ENCODE peak calls at places on chromosomes 2 and 18, in six cellular contexts. M, C, O, E, W and R are unnamed samples.

GRCh38 chr2:71545572-71546274 is 92.4 kb downstream of the DYSF start:
- DNase-seq in E (peak; percentile 82), O (peak; percentile 64), W (no peak), M (peak; percentile 55), C (peak; percentile 63), R (peak; percentile 78)

GRCh38 chr2:167715932-167716331 is 531.5 kb downstream of the STK39 start:
- DNase-seq in M (no peak), C (no peak), W (no peak), E (no peak), O (no peak), R (no peak)

GRCh38 chr2:168849610-168850009 is 40.6 kb downstream of the SPC25 start:
- DNase-seq in E (peak; percentile 32), C (peak; percentile 47), O (peak; percentile 73), W (no peak), M (peak; percentile 16), R (peak; percentile 55)

GRCh38 chr2:220555961-220556360 is 928.5 kb downstream of the SLC4A3 start:
- DNase-seq in M (peak; percentile 36), W (no peak), E (no peak), C (no peak), O (no peak), R (peak; percentile 10)

GRCh38 chr18:37674570-37674969 is 109.0 kb upstream of the CELF4 start:
- DNase-seq in M (no peak), E (no peak), O (no peak), C (no peak), W (no peak), R (no peak)

GRCh38 chr2:150621800-150622199 is 134.3 kb upstream of the RND3 start:
- DNase-seq in O (no peak), M (peak; percentile 92), C (no peak), E (no peak), W (no peak), R (peak; percentile 49)

GRCh38 chr2:17804358-17804757 is 11.9 kb upstream of the MSGN1 start:
- DNase-seq in E (no peak), W (no peak), O (no peak), C (no peak), M (no peak), R (no peak)

GRCh38 chr2:190417045-190417842 is 9.1 kb downstream of the MFSD6 start:
- DNase-seq in W (no peak), O (peak; percentile 18), M (no peak), C (no peak), E (no peak), R (no peak)

GRCh38 chr18:5851998-5852397 is 43.3 kb downstream of the TMEM200C start:
- DNase-seq in C (no peak), O (no peak), M (no peak), W (no peak), E (no peak), R (no peak)

GRCh38 chr2:71609441-71609840 is 156.1 kb downstream of the DYSF start:
- DNase-seq in C (no peak), O (no peak), E (no peak), W (no peak), M (no peak), R (no peak)

GRCh38 chr2:16394072-16394985 is 271.3 kb downstream of the CYRIA start:
- DNase-seq in M (no peak), E (peak; percentile 62), C (no peak), O (peak; percentile 39), W (no peak), R (no peak)

GRCh38 chr2:233287871-233288270 is 19.7 kb upstream of the SAG start:
- DNase-seq in W (no peak), C (no peak), E (no peak), O (no peak), M (no peak), R (no peak)

GRCh38 chr2:219073413-219074129 is 12.8 kb upstream of the IHH start:
- DNase-seq in C (peak; percentile 27), M (peak; percentile 72), W (no peak), E (peak; percentile 68), O (peak; percentile 80), R (peak; percentile 26)

GRCh38 chr2:72144412-72144745 is 3.3 kb downstream of the CYP26B1 start:
- DNase-seq in M (no peak), C (no peak), W (no peak), O (no peak), E (no peak), R (no peak)

GRCh38 chr2:33521791-33522281 is 45.4 kb downstream of the RASGRP3 start:
- DNase-seq in M (no peak), C (no peak), W (no peak), O (no peak), E (no peak), R (no peak)

GRCh38 chr2:241540766-241541561 is 17.6 kb upstream of the BOK start:
- DNase-seq in C (peak; percentile 98), O (no peak), E (peak; percentile 90), W (no peak), M (no peak), R (peak; percentile 50)

GRCh38 chr2:239256297-239256696 is 144.5 kb downstream of the HDAC4 start:
- DNase-seq in C (no peak), O (no peak), W (no peak), E (no peak), M (no peak), R (no peak)

GRCh38 chr2:209471037-209471436 is 47.2 kb downstream of the MAP2 start:
- DNase-seq in C (no peak), E (no peak), W (no peak), O (no peak), M (peak; percentile 55), R (no peak)

GRCh38 chr2:207394812-207395534 is 134.8 kb upstream of the CREB1 start:
- DNase-seq in O (no peak), W (no peak), M (peak; percentile 99), C (peak; percentile 49), E (no peak), R (peak; percentile 94)

GRCh38 chr18:67406678-67407077 is 109.8 kb downstream of the DSEL start:
- DNase-seq in E (no peak), O (no peak), W (no peak), C (no peak), M (no peak), R (no peak)

GRCh38 chr2:238974510-238975166 is 126.8 kb downstream of the TWIST2 start:
- DNase-seq in M (peak; percentile 92), O (no peak), C (no peak), E (no peak), W (no peak), R (peak; percentile 40)

GRCh38 chr2:96329416-96329815 is 4.3 kb downstream of the ITPRIPL1 start:
- DNase-seq in E (no peak), M (peak; percentile 48), O (peak; percentile 34), W (no peak), C (no peak), R (no peak)

GRCh38 chr2:44956841-44957240 is 15.3 kb downstream of the SIX3 start:
- DNase-seq in W (no peak), O (no peak), M (no peak), C (no peak), E (no peak), R (no peak)

GRCh38 chr2:37645363-37645762 is 26.1 kb downstream of the CDC42EP3 start:
- DNase-seq in E (no peak), W (no peak), O (no peak), M (peak; percentile 72), C (no peak), R (peak; percentile 30)

GRCh38 chr2:161090401-161090800 is 69.8 kb upstream of the TANK start:
- DNase-seq in O (no peak), M (peak; percentile 12), W (no peak), C (no peak), E (no peak), R (no peak)

DNA sequence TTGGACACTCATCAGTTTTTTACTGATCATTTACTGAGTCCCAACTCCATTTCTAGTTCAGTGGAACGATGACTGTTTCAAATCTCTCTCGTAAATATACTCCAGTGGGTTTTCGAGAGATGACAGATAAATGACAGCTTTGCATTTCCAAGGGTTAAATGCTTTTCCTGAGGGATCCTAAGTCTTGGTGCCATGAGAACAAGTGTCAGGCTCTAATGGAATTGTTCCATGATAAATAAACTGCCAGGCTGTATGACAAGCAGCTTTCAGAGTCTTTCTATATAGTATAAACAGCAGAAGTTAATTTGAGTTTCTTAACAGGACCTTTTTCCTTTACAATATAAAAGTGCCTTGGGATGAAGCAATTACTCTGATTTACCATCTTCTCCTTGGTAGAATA is 124.1 kb downstream of the AFF3 start:
- DNase-seq in M (no peak), W (no peak), C (no peak), E (no peak), O (no peak), R (no peak)
- TF ChIP-seq SMC3 in M (no peak), W (no peak), C (no peak), E (no peak), O (no peak), R (no peak)

GRCh38 chr2:132830321-132830720 is 160.3 kb upstream of the LYPD1 start:
- DNase-seq in O (no peak), C (no peak), W (no peak), E (no peak), M (no peak), R (no peak)
- TF ChIP-seq SMC3 in O (no peak), C (no peak), W (no peak), E (no peak), M (no peak), R (no peak)

DNA sequence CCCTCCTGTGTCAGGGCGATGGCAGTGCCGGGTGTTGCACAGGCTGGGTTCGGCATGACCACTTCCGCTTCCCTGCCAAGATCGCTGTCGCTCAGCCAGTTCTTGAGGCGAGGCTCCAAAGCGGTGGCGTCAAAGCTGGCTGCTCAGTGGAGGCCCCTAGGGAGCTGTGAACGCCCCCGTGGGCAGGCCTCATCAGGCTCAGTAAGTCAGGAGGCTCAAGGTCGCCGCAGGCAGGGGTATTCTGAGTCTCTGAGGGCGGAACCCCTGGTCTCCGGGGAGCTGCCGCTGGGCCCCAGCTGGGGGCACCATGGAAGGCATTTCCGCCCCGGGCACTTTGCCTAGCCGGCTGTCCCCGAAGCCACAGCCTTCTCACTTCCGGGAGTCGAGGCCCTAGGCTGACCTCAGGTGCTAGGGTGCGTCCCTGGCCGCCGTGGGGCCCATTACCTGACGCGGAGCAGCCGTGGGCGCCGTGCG is 210.4 kb downstream of the SOCS6 start:
- DNase-seq in E (no peak), C (no peak), O (no peak), M (no peak), W (no peak), R (no peak)
- TF ChIP-seq SMC3 in E (no peak), C (no peak), O (no peak), M (no peak), W (no peak), R (no peak)

DNA sequence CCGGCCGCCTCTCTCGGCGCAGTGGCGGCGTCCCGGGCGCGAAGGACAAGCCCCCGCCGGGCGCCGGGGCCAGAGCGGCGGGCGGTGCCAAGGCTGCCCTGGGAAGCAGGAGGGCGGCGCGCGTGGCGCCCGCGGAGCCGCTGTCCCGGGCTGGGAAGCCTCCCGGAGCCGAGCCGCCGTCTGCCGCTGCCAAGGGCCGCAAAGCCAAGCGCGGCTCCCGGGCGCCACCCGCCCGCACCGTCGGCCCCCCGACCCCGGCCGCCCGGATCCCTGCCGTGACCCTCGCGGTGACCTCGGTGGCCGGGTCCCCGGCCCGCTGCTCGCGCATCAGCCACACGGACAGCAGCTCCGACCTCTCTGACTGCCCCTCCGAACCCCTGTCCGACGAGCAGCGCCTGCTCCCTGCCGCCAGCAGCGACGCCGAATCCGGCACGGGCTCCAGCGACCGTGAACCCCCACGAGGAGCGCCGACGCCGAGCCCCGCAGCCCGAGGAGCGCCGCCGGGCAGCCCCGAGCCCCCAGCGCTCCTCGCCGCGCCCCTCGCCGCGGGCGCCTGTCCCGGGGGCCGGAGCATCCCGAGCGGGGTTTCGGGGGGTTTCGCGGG is 687 bp downstream of the MTCL1 start:
- DNase-seq in O (no peak), C (peak; percentile 62), W (no peak), E (peak; percentile 72), M (no peak), R (no peak)
- TF ChIP-seq SMC3 in O (no peak), C (no peak), W (no peak), E (no peak), M (no peak), R (no peak)